ENCODE peak calls at places on chromosomes 13 and 19, in seven cellular contexts. One of them, this sample, is unnamed.

GRCh38 chr13:108154421-108154858 is 60.9 kb downstream of the LIG4 start:
- DNase-seq in NT2/D1: no peak
- DNase-seq in HCT116: no peak
- DNase-seq in SK-N-SH: no peak
- DNase-seq in H1: no peak
- DNase-seq in K562: no peak
- DNase-seq in HepG2: peak; percentile 95
- DNase-seq in this sample: no peak

GRCh38 chr13:26255717-26256277 is 1.9 kb downstream of the CDK8 start:
- DNase-seq in SK-N-SH: peak; percentile 39
- DNase-seq in K562: peak; percentile 15
- DNase-seq in H1: no peak
- DNase-seq in NT2/D1: no peak
- DNase-seq in HCT116: no peak
- DNase-seq in HepG2: peak; percentile 20
- DNase-seq in this sample: no peak

GRCh38 chr19:39320948-39321831 is 527 bp upstream of the LRFN1 start:
- DNase-seq in NT2/D1: no peak
- DNase-seq in K562: no peak
- DNase-seq in H1: no peak
- DNase-seq in HCT116: no peak
- DNase-seq in SK-N-SH: peak; percentile 95
- DNase-seq in HepG2: no peak
- DNase-seq in this sample: no peak

GRCh38 chr13:113184568-113185440 is 23.7 kb downstream of the PCID2 start:
- DNase-seq in H1: no peak
- DNase-seq in NT2/D1: no peak
- DNase-seq in HCT116: no peak
- DNase-seq in HepG2: no peak
- DNase-seq in SK-N-SH: no peak
- DNase-seq in K562: no peak
- DNase-seq in this sample: no peak

GRCh38 chr13:66358564-66358963 is 871.6 kb downstream of the PCDH9 start:
- DNase-seq in SK-N-SH: no peak
- DNase-seq in NT2/D1: no peak
- DNase-seq in H1: no peak
- DNase-seq in HCT116: no peak
- DNase-seq in HepG2: no peak
- DNase-seq in K562: no peak
- DNase-seq in this sample: no peak

GRCh38 chr13:68369739-68370138 is 1139.6 kb upstream of the PCDH9 start:
- DNase-seq in K562: no peak
- DNase-seq in HCT116: no peak
- DNase-seq in H1: no peak
- DNase-seq in NT2/D1: no peak
- DNase-seq in HepG2: peak; percentile 49
- DNase-seq in SK-N-SH: no peak
- DNase-seq in this sample: no peak

GRCh38 chr13:38902551-38902950 is 88.1 kb downstream of the STOML3 start:
- DNase-seq in HepG2: no peak
- DNase-seq in SK-N-SH: no peak
- DNase-seq in NT2/D1: no peak
- DNase-seq in K562: no peak
- DNase-seq in H1: no peak
- DNase-seq in HCT116: no peak
- DNase-seq in this sample: no peak

GRCh38 chr13:26324867-26325266 is 70.9 kb downstream of the CDK8 start:
- DNase-seq in HepG2: no peak
- DNase-seq in NT2/D1: no peak
- DNase-seq in HCT116: no peak
- DNase-seq in SK-N-SH: no peak
- DNase-seq in K562: no peak
- DNase-seq in H1: no peak
- DNase-seq in this sample: no peak

GRCh38 chr13:39538826-39539555 is 64.0 kb downstream of the LHFPL6 start:
- DNase-seq in SK-N-SH: no peak
- DNase-seq in HCT116: no peak
- DNase-seq in NT2/D1: no peak
- DNase-seq in K562: no peak
- DNase-seq in HepG2: no peak
- DNase-seq in H1: no peak
- DNase-seq in this sample: no peak

GRCh38 chr13:40060318-40061007 is 405.0 kb downstream of the COG6 start:
- DNase-seq in H1: no peak
- DNase-seq in SK-N-SH: no peak
- DNase-seq in K562: no peak
- DNase-seq in HCT116: no peak
- DNase-seq in NT2/D1: no peak
- DNase-seq in HepG2: no peak
- DNase-seq in this sample: peak; percentile 97

GRCh38 chr13:28822161-28822560 is 2.0 kb downstream of the MTUS2 start:
- DNase-seq in H1: no peak
- DNase-seq in NT2/D1: no peak
- DNase-seq in SK-N-SH: no peak
- DNase-seq in K562: no peak
- DNase-seq in HCT116: no peak
- DNase-seq in HepG2: no peak
- DNase-seq in this sample: no peak

GRCh38 chr13:27953671-27954405 is 15.3 kb downstream of the CDX2 start:
- DNase-seq in H1: no peak
- DNase-seq in HepG2: peak; percentile 19
- DNase-seq in K562: peak; percentile 66
- DNase-seq in SK-N-SH: peak; percentile 90
- DNase-seq in HCT116: peak; percentile 54
- DNase-seq in NT2/D1: no peak
- DNase-seq in this sample: no peak

GRCh38 chr19:16015805-16016173 is 60.5 kb upstream of the TPM4 start:
- DNase-seq in HCT116: no peak
- DNase-seq in HepG2: no peak
- DNase-seq in NT2/D1: no peak
- DNase-seq in H1: no peak
- DNase-seq in SK-N-SH: peak; percentile 6
- DNase-seq in K562: no peak
- DNase-seq in this sample: no peak

GRCh38 chr19:16012552-16012951 is 63.7 kb upstream of the TPM4 start:
- DNase-seq in K562: no peak
- DNase-seq in NT2/D1: no peak
- DNase-seq in H1: no peak
- DNase-seq in HCT116: no peak
- DNase-seq in SK-N-SH: no peak
- DNase-seq in HepG2: no peak
- DNase-seq in this sample: no peak

GRCh38 chr19:16013851-16014840 is 62.1 kb upstream of the TPM4 start:
- DNase-seq in SK-N-SH: no peak
- DNase-seq in H1: no peak
- DNase-seq in K562: no peak
- DNase-seq in HepG2: no peak
- DNase-seq in NT2/D1: no peak
- DNase-seq in HCT116: no peak
- DNase-seq in this sample: no peak

GRCh38 chr19:16014923-16015804 is 61.1 kb upstream of the TPM4 start:
- DNase-seq in HCT116: no peak
- DNase-seq in H1: no peak
- DNase-seq in SK-N-SH: peak; percentile 4
- DNase-seq in NT2/D1: no peak
- DNase-seq in K562: no peak
- DNase-seq in HepG2: no peak
- DNase-seq in this sample: no peak

GRCh38 chr19:16013181-16013850 is 63.0 kb upstream of the TPM4 start:
- DNase-seq in HCT116: no peak
- DNase-seq in K562: no peak
- DNase-seq in SK-N-SH: no peak
- DNase-seq in H1: no peak
- DNase-seq in NT2/D1: no peak
- DNase-seq in HepG2: no peak
- DNase-seq in this sample: no peak
- TF ChIP-seq YY1 in HCT116: no peak
- TF ChIP-seq YY1 in K562: no peak
- TF ChIP-seq YY1 in SK-N-SH: no peak
- TF ChIP-seq YY1 in H1: no peak
- TF ChIP-seq YY1 in NT2/D1: no peak
- TF ChIP-seq YY1 in HepG2: no peak
- TF ChIP-seq YY1 in this sample: no peak

DNA sequence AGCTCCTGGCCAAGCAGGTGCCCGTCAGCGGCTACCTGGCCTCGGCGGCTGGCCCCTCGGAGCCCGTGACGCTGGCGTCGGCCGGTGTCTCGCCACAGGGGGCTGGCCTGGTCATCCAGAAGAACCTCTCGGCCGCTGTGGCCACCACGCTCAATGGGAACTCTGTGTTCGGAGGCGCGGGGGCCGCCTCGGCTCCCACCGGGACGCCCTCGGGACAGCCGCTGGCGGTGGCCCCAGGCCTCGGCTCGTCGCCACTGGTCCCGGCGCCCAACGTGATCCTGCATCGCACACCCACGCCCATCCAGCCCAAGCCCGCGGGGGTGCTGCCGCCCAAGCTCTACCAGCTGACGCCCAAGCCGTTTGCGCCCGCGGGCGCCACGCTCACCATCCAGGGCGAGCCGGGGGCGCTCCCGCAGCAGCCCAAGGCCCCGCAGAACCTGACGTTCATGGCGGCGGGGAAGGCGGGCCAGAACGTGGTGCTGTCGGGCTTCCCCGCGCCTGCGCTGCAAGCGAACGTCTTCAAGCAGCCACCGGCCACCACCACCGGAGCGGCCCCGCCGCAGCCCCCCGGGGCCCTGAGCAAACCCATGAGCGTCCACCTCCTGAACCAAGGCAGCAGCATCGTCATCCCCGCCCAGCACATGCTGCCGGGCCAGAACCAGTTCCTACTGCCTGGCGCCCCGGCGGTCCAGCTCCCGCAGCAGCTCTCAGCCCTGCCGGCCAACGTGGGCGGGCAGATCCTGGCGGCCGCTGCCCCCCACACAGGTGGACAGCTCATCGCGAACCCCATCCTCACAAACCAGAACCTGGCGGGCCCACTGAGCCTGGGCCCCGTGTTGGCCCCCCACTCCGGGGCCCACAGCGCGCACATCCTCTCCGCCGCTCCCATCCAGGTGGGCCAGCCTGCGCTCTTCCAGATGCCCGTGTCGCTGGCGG is 33.0 kb upstream of the EHD2 start:
- DNase-seq in NT2/D1: no peak
- DNase-seq in K562: no peak
- DNase-seq in HepG2: no peak
- DNase-seq in H1: no peak
- DNase-seq in SK-N-SH: no peak
- DNase-seq in HCT116: no peak
- DNase-seq in this sample: no peak
- TF ChIP-seq YY1 in NT2/D1: no peak
- TF ChIP-seq YY1 in K562: no peak
- TF ChIP-seq YY1 in HepG2: no peak
- TF ChIP-seq YY1 in H1: no peak
- TF ChIP-seq YY1 in SK-N-SH: no peak
- TF ChIP-seq YY1 in HCT116: no peak
- TF ChIP-seq YY1 in this sample: no peak

GRCh38 chr19:5463959-5464358 is 8.7 kb downstream of the ZNRF4 start:
- DNase-seq in H1: no peak
- DNase-seq in HepG2: peak; percentile 46
- DNase-seq in SK-N-SH: no peak
- DNase-seq in K562: no peak
- DNase-seq in HCT116: no peak
- DNase-seq in NT2/D1: no peak
- DNase-seq in this sample: no peak
- TF ChIP-seq YY1 in H1: no peak
- TF ChIP-seq YY1 in HepG2: no peak
- TF ChIP-seq YY1 in SK-N-SH: no peak
- TF ChIP-seq YY1 in K562: no peak
- TF ChIP-seq YY1 in HCT116: no peak
- TF ChIP-seq YY1 in NT2/D1: no peak
- TF ChIP-seq YY1 in this sample: no peak

GRCh38 chr19:45643024-45643926 is 4.1 kb upstream of the EML2 start:
- DNase-seq in K562: peak; percentile 84
- DNase-seq in H1: no peak
- DNase-seq in HCT116: peak; percentile 71
- DNase-seq in NT2/D1: peak; percentile 74
- DNase-seq in SK-N-SH: peak; percentile 94
- DNase-seq in HepG2: peak; percentile 64
- DNase-seq in this sample: peak; percentile 84

GRCh38 chr19:45646345-45646698 is 7.1 kb upstream of the EML2 start:
- DNase-seq in SK-N-SH: no peak
- DNase-seq in H1: no peak
- DNase-seq in NT2/D1: no peak
- DNase-seq in K562: no peak
- DNase-seq in HCT116: no peak
- DNase-seq in HepG2: no peak
- DNase-seq in this sample: no peak

GRCh38 chr19:45645631-45646344 is 6.6 kb upstream of the EML2 start:
- DNase-seq in H1: no peak
- DNase-seq in HepG2: peak; percentile 63
- DNase-seq in NT2/D1: no peak
- DNase-seq in HCT116: peak; percentile 88
- DNase-seq in K562: peak; percentile 97
- DNase-seq in SK-N-SH: peak; percentile 97
- DNase-seq in this sample: peak; percentile 65

GRCh38 chr19:45645068-45645630 is 6.0 kb upstream of the EML2 start:
- DNase-seq in K562: no peak
- DNase-seq in HCT116: no peak
- DNase-seq in HepG2: no peak
- DNase-seq in H1: no peak
- DNase-seq in NT2/D1: no peak
- DNase-seq in SK-N-SH: no peak
- DNase-seq in this sample: no peak

GRCh38 chr19:45643927-45644771 is 5.0 kb upstream of the EML2 start:
- DNase-seq in HCT116: no peak
- DNase-seq in K562: no peak
- DNase-seq in SK-N-SH: peak; percentile 34
- DNase-seq in NT2/D1: no peak
- DNase-seq in HepG2: no peak
- DNase-seq in H1: no peak
- DNase-seq in this sample: no peak
- TF ChIP-seq YY1 in HCT116: no peak
- TF ChIP-seq YY1 in K562: no peak
- TF ChIP-seq YY1 in SK-N-SH: no peak
- TF ChIP-seq YY1 in NT2/D1: no peak
- TF ChIP-seq YY1 in HepG2: no peak
- TF ChIP-seq YY1 in H1: no peak
- TF ChIP-seq YY1 in this sample: no peak